ENCODE peak calls at places on chromosome 20, in four cellular contexts. Y is HCT116, P is hepatocyte, J is left ventricle myocardium inferior. M is an unnamed sample.

GRCh38 chr20:46438156-46438750 is 31.8 kb upstream of the ELMO2 start:
- DNase-seq in Y (peak; percentile 21), P (peak; percentile 19), J (no peak), M (peak; percentile 47)

GRCh38 chr20:35329435-35330139 is 37.4 kb upstream of the FAM83C start:
- DNase-seq in Y (no peak), P (peak; percentile 56), J (no peak), M (no peak)

GRCh38 chr20:62346398-62347150 is 20.5 kb downstream of the LAMA5 start:
- DNase-seq in Y (no peak), P (no peak), J (no peak), M (no peak)

GRCh38 chr20:44039147-44039546 is 124.5 kb downstream of the TOX2 start:
- DNase-seq in Y (no peak), P (no peak), J (no peak), M (no peak)

GRCh38 chr20:17663486-17663885 is 18.6 kb downstream of the RRBP1 start:
- DNase-seq in Y (no peak), P (no peak), J (no peak), M (peak; percentile 20)

GRCh38 chr20:12966468-12967085 is 42.2 kb upstream of the SPTLC3 start:
- DNase-seq in Y (no peak), P (peak; percentile 60), J (no peak), M (peak; percentile 55)

GRCh38 chr20:47768016-47768953 is 17.0 kb downstream of the SULF2 start:
- DNase-seq in Y (no peak), P (no peak), J (peak; percentile 36), M (no peak)

GRCh38 chr20:3659492-3660261 is 3.5 kb downstream of the GFRA4 start:
- DNase-seq in Y (no peak), P (no peak), J (no peak), M (no peak)

GRCh38 chr20:44601801-44602204 is 19.4 kb downstream of the PKIG start:
- DNase-seq in Y (no peak), P (peak; percentile 34), J (peak; percentile 78), M (no peak)

GRCh38 chr20:45289942-45290676 is 16.5 kb upstream of the RBPJL start:
- DNase-seq in Y (no peak), P (no peak), J (no peak), M (no peak)

GRCh38 chr20:47419953-47420352 is 63.5 kb upstream of the ZMYND8 start:
- DNase-seq in Y (no peak), P (no peak), J (no peak), M (no peak)

GRCh38 chr20:49372095-49372734 is 94.4 kb upstream of the ZNFX1 start:
- DNase-seq in Y (no peak), P (no peak), J (no peak), M (no peak)

GRCh38 chr20:3681931-3682820 is at the start of gene ADAM33:
- DNase-seq in Y (no peak), P (peak; percentile 40), J (peak; percentile 64), M (no peak)

GRCh38 chr20:46378390-46379009 is 27.9 kb downstream of the ELMO2 start:
- DNase-seq in Y (no peak), P (peak; percentile 28), J (no peak), M (no peak)

GRCh38 chr20:34269996-34270627 is 28.9 kb downstream of the ASIP start:
- DNase-seq in Y (no peak), P (no peak), J (peak; percentile 21), M (peak; percentile 12)

GRCh38 chr20:63121749-63122405 is 94.1 kb downstream of the YTHDF1 start:
- DNase-seq in Y (no peak), P (no peak), J (peak; percentile 3), M (no peak)

GRCh38 chr20:38968090-38968489 is 5.9 kb downstream of the DHX35 start:
- DNase-seq in Y (no peak), P (no peak), J (no peak), M (no peak)

GRCh38 chr20:56807118-56807517 is 178.0 kb downstream of the TFAP2C start:
- DNase-seq in Y (no peak), P (no peak), J (no peak), M (no peak)

GRCh38 chr20:38167851-38168760 is 3.0 kb upstream of the TGM2 start:
- DNase-seq in Y (no peak), P (peak; percentile 52), J (peak; percentile 78), M (peak; percentile 66)

GRCh38 chr20:6679086-6679485 is 88.4 kb upstream of the BMP2 start:
- DNase-seq in Y (no peak), P (no peak), J (no peak), M (no peak)

GRCh38 chr20:57397004-57397692 is 6.0 kb downstream of the RBM38 start:
- DNase-seq in Y (no peak), P (no peak), J (peak; percentile 9), M (no peak)

GRCh38 chr20:63315982-63316491 is 23.1 kb downstream of the COL20A1 start:
- DNase-seq in Y (no peak), P (no peak), J (no peak), M (no peak)

GRCh38 chr20:31835977-31836852 is 9.2 kb downstream of the FOXS1 start:
- DNase-seq in Y (peak; percentile 51), P (peak; percentile 84), J (peak; percentile 79), M (peak; percentile 93)

GRCh38 chr20:49480236-49480635 is 2.2 kb downstream of the KCNB1 start:
- DNase-seq in Y (no peak), P (no peak), J (no peak), M (no peak)

GRCh38 chr20:49594143-49594928 is 26.4 kb upstream of the PTGIS start:
- DNase-seq in Y (no peak), P (peak; percentile 70), J (peak; percentile 76), M (peak; percentile 53)

GRCh38 chr20:52529856-52530255 is 338.3 kb upstream of the ZFP64 start:
- DNase-seq in Y (no peak), P (no peak), J (no peak), M (no peak)

GRCh38 chr20:48841196-48841860 is 13.5 kb upstream of the PREX1 start:
- DNase-seq in Y (no peak), P (no peak), J (no peak), M (no peak)

GRCh38 chr20:59147197-59147596 is 16.4 kb upstream of the ZNF831 start:
- DNase-seq in Y (no peak), P (no peak), J (peak; percentile 35), M (no peak)

GRCh38 chr20:63969851-63970713 is at the start of gene ZNF512B:
- DNase-seq in Y (no peak), P (peak; percentile 86), J (peak; percentile 73), M (no peak)

GRCh38 chr20:52454660-52455059 is 263.1 kb upstream of the ZFP64 start:
- DNase-seq in Y (no peak), P (no peak), J (no peak), M (peak; percentile 1)

GRCh38 chr20:58287638-58288037 is 21.9 kb upstream of the RAB22A start:
- DNase-seq in Y (no peak), P (no peak), J (no peak), M (no peak)

GRCh38 chr20:12728782-12729181 is 280.0 kb upstream of the SPTLC3 start:
- DNase-seq in Y (no peak), P (peak; percentile 27), J (no peak), M (no peak)

GRCh38 chr20:21324126-21324525 is 21.0 kb downstream of the XRN2 start:
- DNase-seq in Y (no peak), P (no peak), J (no peak), M (no peak)

GRCh38 chr20:22522701-22523100 is 61.7 kb downstream of the FOXA2 start:
- DNase-seq in Y (no peak), P (no peak), J (no peak), M (no peak)

GRCh38 chr20:60565093-60565492 is 606.9 kb downstream of the CDH26 start:
- DNase-seq in Y (no peak), P (no peak), J (no peak), M (no peak)

GRCh38 chr20:19974621-19975435 is 42.3 kb upstream of the NAA20 start:
- DNase-seq in Y (no peak), P (peak; percentile 85), J (peak; percentile 85), M (peak; percentile 90)

GRCh38 chr20:45105317-45105716 is 4.4 kb upstream of the KCNS1 start:
- DNase-seq in Y (no peak), P (no peak), J (no peak), M (no peak)

GRCh38 chr20:41892031-41892430 is 273.9 kb upstream of the CHD6 start:
- DNase-seq in Y (no peak), P (no peak), J (no peak), M (no peak)

GRCh38 chr20:3183896-3184295 is 10.5 kb upstream of the LZTS3 start:
- DNase-seq in Y (no peak), P (no peak), J (no peak), M (no peak)

DNA sequence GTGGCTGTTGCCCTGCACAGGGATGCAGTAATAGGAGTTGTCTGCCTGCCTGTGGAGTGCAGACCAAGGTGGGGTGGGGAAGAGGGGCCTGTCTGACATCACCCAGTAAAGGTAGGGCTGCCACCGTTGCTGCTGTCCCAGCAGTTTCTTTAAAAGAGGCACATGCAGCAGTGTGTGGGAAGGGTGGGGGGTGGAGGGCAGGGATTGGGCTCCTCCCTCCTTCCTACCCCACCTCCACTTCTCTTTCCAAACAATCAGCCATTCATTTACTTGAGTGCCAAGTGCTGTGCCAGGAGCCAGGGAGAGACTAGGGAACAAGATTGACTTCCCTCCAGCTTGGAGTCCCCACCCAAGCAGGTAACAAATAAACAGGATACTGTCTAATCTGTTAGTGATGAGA is 66.8 kb upstream of the MYL9 start:
- DNase-seq in Y (no peak), P (no peak), J (no peak), M (no peak)
- H3K27ac ChIP-seq in Y (no peak overlapping the region), P (no peak overlapping the region), J (peak overlapping the region; percentile 75), M (peak overlapping the region; percentile 70)

GRCh38 chr20:10784337-10785183 is 110.8 kb upstream of the JAG1 start:
- DNase-seq in Y (no peak), P (peak; percentile 21), J (no peak), M (no peak)
- H3K27ac ChIP-seq in Y (no peak overlapping the region), P (peak overlapping the region; percentile 27), J (no peak overlapping the region), M (no peak overlapping the region)

GRCh38 chr20:53931597-53931996 is 138.8 kb downstream of the BCAS1 start:
- DNase-seq in Y (no peak), P (no peak), J (no peak), M (no peak)

GRCh38 chr20:53927990-53928389 is 142.4 kb downstream of the BCAS1 start:
- DNase-seq in Y (no peak), P (no peak), J (no peak), M (no peak)

GRCh38 chr20:53929399-53929798 is 141.0 kb downstream of the BCAS1 start:
- DNase-seq in Y (no peak), P (no peak), J (no peak), M (no peak)

GRCh38 chr20:53930651-53931504 is 139.5 kb downstream of the BCAS1 start:
- DNase-seq in Y (no peak), P (no peak), J (no peak), M (no peak)

DNA sequence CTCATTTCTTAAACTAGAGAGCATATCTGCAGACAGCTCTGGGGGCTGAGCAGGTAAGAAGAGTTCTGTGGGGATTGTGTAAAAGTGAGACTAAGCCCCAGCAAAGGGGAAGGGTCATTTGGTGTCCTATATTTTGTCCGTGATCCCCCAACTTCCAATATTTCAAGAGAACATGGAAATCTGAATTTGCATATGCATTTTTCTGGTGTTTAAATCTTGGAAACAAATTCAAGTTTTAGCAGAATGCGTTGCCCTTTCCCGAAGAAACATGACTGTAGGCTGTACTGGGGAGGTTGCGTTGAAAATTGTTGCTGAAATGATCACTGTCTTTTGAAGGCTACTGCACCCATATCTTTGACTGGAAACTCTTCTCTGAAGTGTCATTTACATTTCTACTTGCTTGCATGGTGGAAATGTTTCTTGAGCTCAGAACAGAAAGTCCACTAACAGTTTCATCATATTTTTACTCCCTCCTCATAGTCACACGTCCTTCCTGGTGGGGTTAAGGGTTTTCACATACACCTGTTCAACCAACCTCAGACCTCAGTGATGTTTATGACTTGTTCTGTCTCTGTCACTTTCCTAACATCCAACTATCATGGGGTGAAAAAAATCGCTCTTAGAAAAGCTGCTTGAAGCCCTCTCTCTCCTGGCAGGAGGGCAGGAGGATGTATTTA is 140.3 kb downstream of the BCAS1 start:
- DNase-seq in Y (no peak), P (no peak), J (no peak), M (no peak)
- H3K27ac ChIP-seq in Y (no peak overlapping the region), P (no peak overlapping the region), J (no peak overlapping the region), M (no peak overlapping the region)

GRCh38 chr20:25021336-25021735 is 28.8 kb upstream of the APMAP start:
- DNase-seq in Y (no peak), P (no peak), J (no peak), M (no peak)
- H3K27ac ChIP-seq in Y (no peak overlapping the region), P (no peak overlapping the region), J (peak overlapping the region; percentile 68), M (no peak overlapping the region)